ENCODE peak calls at places on chromosomes 1 and 21, in four cellular contexts. R, I, D and X are unnamed samples.

GRCh38 chr1:209815931-209816338 is 10.0 kb upstream of the IRF6 start:
- DNase-seq in I (no peak), R (no peak), D (no peak), X (no peak)

GRCh38 chr1:26978893-26979292 is 14.6 kb upstream of the TRNP1 start:
- DNase-seq in D (no peak), R (no peak), I (no peak), X (no peak)

GRCh38 chr1:39431927-39432326 is 59.5 kb upstream of the BMP8A start:
- DNase-seq in I (no peak), D (no peak), R (no peak), X (no peak)

GRCh38 chr1:14842361-14842760 is 243.9 kb downstream of the KAZN start:
- DNase-seq in D (no peak), I (no peak), R (no peak), X (no peak)

GRCh38 chr1:246131095-246131494 is 376.0 kb downstream of the SMYD3 start:
- DNase-seq in I (no peak), R (no peak), D (no peak), X (no peak)

GRCh38 chr1:61253059-61253735 is 170.8 kb downstream of the NFIA start:
- DNase-seq in I (no peak), D (no peak), R (peak), X (peak)

GRCh38 chr1:52601519-52601918 is 652 bp upstream of the GPX7 start:
- DNase-seq in D (no peak), R (no peak), I (no peak), X (no peak)

GRCh38 chr1:97603218-97603617 is 317.6 kb downstream of the DPYD start:
- DNase-seq in R (no peak), D (no peak), I (no peak), X (no peak)

GRCh38 chr1:58628987-58629598 is 52.0 kb upstream of the TACSTD2 start:
- DNase-seq in I (no peak), R (no peak), D (no peak), X (no peak)

GRCh38 chr21:26794597-26795397 is 50.4 kb downstream of the ADAMTS1 start:
- DNase-seq in I (no peak), R (no peak), D (no peak), X (no peak)

GRCh38 chr1:233627376-233627775 is 13.5 kb downstream of the KCNK1 start:
- DNase-seq in I (no peak), R (peak), D (no peak), X (no peak)

GRCh38 chr1:202171292-202172014 is 11.1 kb upstream of the PTPN7 start:
- DNase-seq in R (no peak), I (no peak), D (no peak), X (no peak)

GRCh38 chr1:167499657-167500056 is 18.7 kb downstream of the CD247 start:
- DNase-seq in D (peak), R (no peak), I (no peak), X (no peak)

GRCh38 chr1:170698711-170699275 is 34.9 kb downstream of the PRRX1 start:
- DNase-seq in I (no peak), R (no peak), D (no peak), X (no peak)

GRCh38 chr21:17925900-17926299 is 106.7 kb upstream of the C21orf91 start:
- DNase-seq in I (no peak), R (no peak), D (no peak), X (peak)

GRCh38 chr1:17167783-17168479 is 37.0 kb upstream of the PADI1 start:
- DNase-seq in R (peak), I (no peak), D (no peak), X (no peak)

GRCh38 chr1:53137729-53138128 is 4.7 kb downstream of the SLC1A7 start:
- DNase-seq in I (no peak), R (peak), D (no peak), X (peak)

GRCh38 chr1:183124259-183124658 is 61.8 kb upstream of the LAMC2 start:
- DNase-seq in D (no peak), I (no peak), R (no peak), X (no peak)

GRCh38 chr1:205583461-205584130 is 48.2 kb downstream of the ELK4 start:
- DNase-seq in D (no peak), R (no peak), I (no peak), X (no peak)

GRCh38 chr1:209688746-209689234 is 13.6 kb downstream of the G0S2 start:
- DNase-seq in R (no peak), D (no peak), I (no peak), X (no peak)

GRCh38 chr1:91406773-91407389 is 2.2 kb upstream of the HFM1 start:
- DNase-seq in D (no peak), R (no peak), I (no peak), X (peak)

GRCh38 chr21:46675595-46676280 is 40.3 kb downstream of the PRMT2 start:
- DNase-seq in I (no peak), R (no peak), D (no peak), X (no peak)

GRCh38 chr1:4745560-4745959 is 91.2 kb downstream of the AJAP1 start:
- DNase-seq in I (no peak), D (no peak), R (peak), X (no peak)

GRCh38 chr1:241695454-241696171 is 43.5 kb downstream of the WDR64 start:
- DNase-seq in R (no peak), I (no peak), D (no peak), X (no peak)

GRCh38 chr1:164250365-164250764 is 308.6 kb upstream of the PBX1 start:
- DNase-seq in D (no peak), I (no peak), R (no peak), X (no peak)

GRCh38 chr21:43196789-43197188 is 28.0 kb downstream of the CRYAA start:
- DNase-seq in R (no peak), I (no peak), D (no peak), X (no peak)
- TF ChIP-seq CBX5 in R (no peak), I (no peak), D (no peak), X (no peak)

DNA sequence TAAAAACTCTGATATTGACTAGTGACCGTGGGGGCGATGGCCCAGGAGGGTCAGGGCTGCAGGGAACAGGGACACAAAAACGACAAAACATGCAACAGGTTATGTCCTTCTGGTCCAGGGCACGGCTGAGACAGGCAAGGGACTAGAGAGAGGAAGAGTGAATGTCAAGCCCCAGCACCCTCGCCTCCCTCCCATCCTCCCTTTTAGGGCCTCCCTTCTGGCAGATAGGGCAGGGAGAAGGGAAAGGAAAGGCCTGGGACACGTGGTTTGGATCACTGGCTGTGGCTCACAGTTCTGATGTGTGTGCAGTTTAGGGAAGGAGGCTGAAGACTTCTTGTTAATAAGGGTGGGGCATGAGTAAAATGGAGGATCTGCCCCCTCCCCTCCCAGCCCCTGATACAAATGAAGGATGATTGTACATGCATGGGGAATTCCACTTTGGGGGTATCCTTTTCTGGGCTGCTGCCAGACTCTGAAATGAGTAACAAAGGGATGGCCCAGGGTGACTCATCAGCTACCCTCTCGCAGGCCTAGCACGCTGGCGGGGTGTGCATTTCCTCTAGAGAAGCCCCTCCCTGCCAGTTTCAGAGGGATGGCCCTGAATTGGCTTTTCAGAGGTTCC is 14.2 kb downstream of the CAPN2 start:
- DNase-seq in I (peak), D (peak), R (peak), X (no peak)
- TF ChIP-seq KDM1A in I (no peak), D (no peak), R (no peak), X (no peak)

DNA sequence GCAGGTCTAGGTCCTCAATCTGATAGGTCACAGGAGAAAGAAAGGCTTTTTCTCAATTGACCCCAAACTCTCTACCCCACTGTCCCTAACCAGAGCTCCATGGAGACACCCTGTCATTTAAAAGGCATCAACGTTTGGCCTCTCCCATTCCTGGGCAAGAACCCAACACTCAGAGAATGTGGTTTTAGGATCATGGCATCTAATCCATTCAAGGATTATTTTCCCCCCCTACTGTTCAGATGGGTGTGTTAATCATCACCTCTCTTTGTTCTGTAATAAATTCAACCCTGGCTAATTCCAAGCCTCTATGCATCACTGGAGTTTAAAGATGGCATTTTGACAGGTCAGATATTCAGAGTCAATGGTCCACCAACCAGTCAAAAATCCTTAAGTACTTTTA is 42.7 kb downstream of the TBX15 start:
- DNase-seq in R (no peak), I (no peak), D (no peak), X (no peak)
- TF ChIP-seq CBX5 in R (no peak), I (no peak), D (no peak), X (no peak)

GRCh38 chr1:99777752-99778151 is 11.3 kb upstream of the FRRS1 start:
- DNase-seq in I (no peak), D (no peak), R (no peak), X (no peak)

GRCh38 chr1:99771522-99771921 is 5.1 kb upstream of the FRRS1 start:
- DNase-seq in R (peak), I (no peak), D (no peak), X (no peak)

GRCh38 chr1:99772809-99773208 is 6.4 kb upstream of the FRRS1 start:
- DNase-seq in R (no peak), I (no peak), D (no peak), X (no peak)

GRCh38 chr1:99781798-99782197 is 15.4 kb upstream of the FRRS1 start:
- DNase-seq in I (no peak), R (no peak), D (no peak), X (no peak)

DNA sequence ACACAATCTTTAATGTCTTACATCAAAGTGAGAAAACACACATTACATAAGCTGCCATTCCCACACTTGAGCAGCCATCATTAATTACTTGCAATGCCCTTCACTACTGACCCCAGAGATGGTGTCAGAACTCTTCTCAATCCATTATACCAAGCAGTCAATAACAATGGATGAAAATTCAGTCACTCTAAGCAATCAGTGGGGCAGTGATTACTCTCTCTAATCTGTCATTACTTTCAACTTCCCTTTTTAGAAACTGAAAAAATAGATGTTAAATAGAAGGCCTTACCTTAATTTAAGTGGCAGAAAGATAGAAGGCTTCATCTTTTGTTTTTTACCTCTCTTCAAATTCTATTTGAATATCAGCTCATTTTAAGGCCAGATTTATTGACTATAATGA is 9.7 kb upstream of the FRRS1 start:
- DNase-seq in I (no peak), D (no peak), R (no peak), X (no peak)
- TF ChIP-seq KDM1A in I (no peak), D (no peak), R (peak), X (no peak)

GRCh38 chr1:5847013-5847654 is 145.1 kb downstream of the NPHP4 start:
- DNase-seq in R (peak), D (no peak), I (peak), X (no peak)
- TF ChIP-seq CBX5 in R (no peak), D (no peak), I (no peak), X (no peak)

GRCh38 chr1:75733661-75734060 is 9.2 kb downstream of the ACADM start:
- DNase-seq in D (no peak), I (no peak), R (no peak), X (no peak)
- TF ChIP-seq KDM1A in D (no peak), I (no peak), R (no peak), X (no peak)